ENCODE peak calls at places on chromosomes 11 and 22, in six cellular contexts. A, F, O, M, E and W are unnamed samples.

GRCh38 chr11:73950869-73951710 is at the start of gene DNAJB13:
- DNase-seq in A (peak; percentile 72), F (peak; percentile 45), O (peak; percentile 70), M (peak; percentile 85), E (peak; percentile 63), W (peak; percentile 88)

GRCh38 chr11:88431675-88432341 is 94.3 kb upstream of the CTSC start:
- DNase-seq in A (peak; percentile 3), F (peak; percentile 14), O (peak; percentile 69), M (no peak), E (no peak), W (no peak)

GRCh38 chr11:58286249-58286648 is 18.2 kb upstream of the OR10W1 start:
- DNase-seq in A (peak; percentile 3), F (no peak), O (peak; percentile 66), M (peak; percentile 59), E (peak; percentile 77), W (peak; percentile 68)

GRCh38 chr22:21102659-21103267 is 57.0 kb downstream of the LRRC74B start:
- DNase-seq in A (peak; percentile 88), F (peak; percentile 51), O (peak; percentile 59), M (peak; percentile 90), E (peak; percentile 77), W (peak; percentile 96)

GRCh38 chr11:45455536-45455935 is 169.4 kb upstream of the SYT13 start:
- DNase-seq in A (no peak), F (no peak), O (no peak), M (no peak), E (peak; percentile 35), W (no peak)

GRCh38 chr11:33658195-33658900 is 42.3 kb downstream of the C11orf91 start:
- DNase-seq in A (no peak), F (no peak), O (no peak), M (no peak), E (no peak), W (peak; percentile 24)

GRCh38 chr22:29272624-29273023 is 4.6 kb downstream of the EWSR1 start:
- DNase-seq in A (no peak), F (no peak), O (no peak), M (no peak), E (no peak), W (no peak)

GRCh38 chr11:95715777-95716241 is 73.8 kb downstream of the FAM76B start:
- DNase-seq in A (no peak), F (no peak), O (peak; percentile 46), M (no peak), E (peak; percentile 61), W (peak; percentile 9)

GRCh38 chr22:48874956-48875355 is 952.7 kb downstream of the BRD1 start:
- DNase-seq in A (no peak), F (no peak), O (no peak), M (no peak), E (no peak), W (no peak)

GRCh38 chr11:57303990-57304579 is 20.7 kb downstream of the TNKS1BP1 start:
- DNase-seq in A (peak; percentile 36), F (peak; percentile 29), O (peak; percentile 87), M (no peak), E (peak; percentile 80), W (no peak)

GRCh38 chr22:30457964-30458363 is 13.9 kb downstream of the SEC14L3 start:
- DNase-seq in A (no peak), F (no peak), O (peak; percentile 8), M (no peak), E (peak; percentile 80), W (no peak)

GRCh38 chr11:101458161-101458560 is 125.6 kb downstream of the TRPC6 start:
- DNase-seq in A (no peak), F (no peak), O (peak; percentile 71), M (no peak), E (peak; percentile 81), W (no peak)

GRCh38 chr22:24992946-24993345 is 40.4 kb downstream of the KIAA1671 start:
- DNase-seq in A (no peak), F (no peak), O (no peak), M (no peak), E (no peak), W (no peak)

GRCh38 chr11:61417670-61418069 is 12.1 kb downstream of the CPSF7 start:
- DNase-seq in A (no peak), F (no peak), O (no peak), M (no peak), E (peak; percentile 68), W (no peak)

GRCh38 chr22:27329471-27329870 is 472.1 kb downstream of the MN1 start:
- DNase-seq in A (no peak), F (no peak), O (no peak), M (peak; percentile 68), E (no peak), W (peak; percentile 82)

GRCh38 chr11:66639066-66639813 is 737 bp downstream of the RBM4 start:
- DNase-seq in A (no peak), F (no peak), O (peak; percentile 41), M (no peak), E (peak; percentile 80), W (peak; percentile 35)

GRCh38 chr11:3008746-3009336 is 16.7 kb upstream of the NAP1L4 start:
- DNase-seq in A (no peak), F (no peak), O (no peak), M (no peak), E (no peak), W (no peak)

GRCh38 chr11:16572946-16573345 is 165.5 kb upstream of the C11orf58 start:
- DNase-seq in A (no peak), F (no peak), O (no peak), M (no peak), E (no peak), W (no peak)

GRCh38 chr11:107752954-107753822 is 41.3 kb upstream of the SLN start:
- DNase-seq in A (no peak), F (no peak), O (no peak), M (no peak), E (peak; percentile 38), W (no peak)

GRCh38 chr11:103633037-103633788 is 403.2 kb upstream of the DDI1 start:
- DNase-seq in A (no peak), F (no peak), O (no peak), M (no peak), E (peak; percentile 56), W (peak; percentile 64)

DNA sequence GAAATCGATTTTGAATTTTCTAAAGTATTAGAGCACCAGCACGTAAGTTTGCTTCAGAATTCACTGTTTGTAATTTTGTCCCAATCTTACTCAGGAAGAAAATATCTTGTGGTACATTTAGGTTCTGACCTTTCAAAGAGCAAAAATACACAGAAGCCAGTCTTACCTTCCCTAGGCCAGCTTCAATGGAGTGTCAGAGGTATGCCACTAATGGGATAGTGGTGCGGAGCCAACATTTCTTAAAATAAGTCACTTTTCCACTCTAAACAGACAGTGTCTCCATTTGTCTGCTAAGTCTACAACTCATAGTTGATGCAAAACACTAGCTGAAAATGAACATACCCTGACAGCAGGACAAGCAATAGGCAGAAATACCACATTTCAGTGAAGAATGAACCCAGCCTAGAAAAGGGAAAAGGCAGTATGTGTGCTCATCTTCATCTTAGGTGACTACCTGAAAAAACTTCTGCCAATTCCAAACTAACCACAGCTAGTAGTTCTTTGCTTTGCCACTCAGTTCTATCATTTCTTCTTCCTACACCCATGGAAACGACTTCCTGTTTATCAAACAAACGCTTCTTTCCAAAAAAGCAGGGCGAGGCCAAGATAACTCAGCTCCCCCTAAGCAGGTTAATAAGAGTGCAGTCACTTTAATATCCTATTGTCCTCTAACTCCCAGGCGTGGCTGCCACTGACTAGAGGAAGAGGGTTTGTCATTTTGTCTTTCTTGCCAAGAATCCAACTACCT is 94.0 kb upstream of the APOA1 start:
- DNase-seq in A (no peak), F (peak; percentile 32), O (peak; percentile 94), M (no peak), E (peak; percentile 46), W (peak; percentile 39)
- H3F3A ChIP-seq in A (no peaks in the 10 kb centered on the region), F (no peaks in the 10 kb centered on the region), O (peaks cover 8% of the 10 kb centered on the region), M (peaks cover 2% of the 10 kb centered on the region), E (no peaks in the 10 kb centered on the region), W (no peaks in the 10 kb centered on the region)

DNA sequence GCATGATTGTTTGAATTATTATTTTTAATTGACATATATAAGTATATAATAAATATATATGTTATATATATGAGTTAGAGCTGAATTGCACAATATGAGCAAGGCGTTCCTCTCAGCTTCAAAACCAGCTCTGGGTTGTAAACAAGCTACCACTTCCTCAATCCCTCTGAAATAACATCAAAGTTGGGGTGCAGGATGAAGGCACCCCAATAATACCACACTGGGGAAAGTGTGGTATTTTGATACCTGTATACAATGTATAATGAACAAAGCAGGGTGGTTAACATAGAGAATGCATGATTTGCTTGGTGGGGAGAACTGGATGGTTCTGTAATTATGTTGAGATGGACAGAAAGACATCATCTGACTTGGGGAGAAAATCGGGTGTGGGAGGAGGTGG is 1.7 kb upstream of the SORL1 start:
- DNase-seq in A (no peak), F (no peak), O (no peak), M (no peak), E (no peak), W (no peak)
- H3F3A ChIP-seq in A (no peaks in the 10 kb centered on the region), F (no peaks in the 10 kb centered on the region), O (no peaks in the 10 kb centered on the region), M (peaks cover 12% of the 10 kb centered on the region), E (no peaks in the 10 kb centered on the region), W (peaks cover 10% of the 10 kb centered on the region)

GRCh38 chr11:49208006-49208721 is at the start of gene FOLH1:
- DNase-seq in A (peak; percentile 15), F (no peak), O (peak; percentile 2), M (no peak), E (peak; percentile 24), W (peak; percentile 74)
- H3F3A ChIP-seq in A (no peaks in the 10 kb centered on the region), F (no peaks in the 10 kb centered on the region), O (no peaks in the 10 kb centered on the region), M (no peaks in the 10 kb centered on the region), E (no peaks in the 10 kb centered on the region), W (no peaks in the 10 kb centered on the region)

GRCh38 chr11:119014209-119014924 is 3.8 kb downstream of the RPS25 start:
- DNase-seq in A (no peak), F (no peak), O (no peak), M (no peak), E (no peak), W (no peak)
- H3F3A ChIP-seq in A (peaks cover 48% of the 10 kb centered on the region), F (peaks cover 96% of the 10 kb centered on the region), O (peaks cover 30% of the 10 kb centered on the region), M (peaks cover 80% of the 10 kb centered on the region), E (peaks cover 66% of the 10 kb centered on the region), W (peaks cover 60% of the 10 kb centered on the region)

DNA sequence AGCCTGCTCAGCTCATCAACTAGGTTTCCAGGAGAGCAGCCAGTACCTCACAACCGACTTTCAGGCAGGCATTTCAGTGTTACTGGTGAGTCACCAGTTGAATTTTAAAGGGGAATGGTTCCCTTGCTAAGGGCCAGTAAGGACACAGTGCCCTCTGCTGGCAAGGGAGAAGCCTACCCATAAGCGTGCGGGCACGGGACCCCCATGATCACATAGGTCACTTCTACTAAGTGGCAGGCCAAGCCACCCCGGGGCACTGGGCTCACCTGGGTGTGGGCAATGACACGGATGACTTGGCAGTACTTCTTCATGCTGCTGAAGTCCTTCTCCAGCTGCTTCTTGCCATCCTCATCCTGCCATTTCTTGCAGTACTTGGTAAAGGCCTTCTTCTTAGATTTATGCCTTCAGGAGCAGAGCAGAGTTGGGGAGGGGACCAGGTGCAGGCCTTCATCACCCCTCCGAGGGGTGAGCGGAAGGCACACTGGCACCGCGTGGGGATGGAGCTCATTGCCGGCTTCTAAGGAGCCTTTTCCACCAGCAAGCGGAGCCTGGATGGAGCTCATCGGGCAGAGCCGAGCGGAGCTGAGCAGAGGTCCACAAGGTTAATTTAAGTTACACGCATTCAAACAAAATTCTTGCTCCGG is 2.9 kb downstream of the RPL3 start:
- DNase-seq in A (peak; percentile 57), F (peak; percentile 91), O (peak; percentile 86), M (peak; percentile 88), E (peak; percentile 95), W (peak; percentile 81)
- H3F3A ChIP-seq in A (peaks cover 34% of the 10 kb centered on the region), F (peaks cover 95% of the 10 kb centered on the region), O (peaks cover 30% of the 10 kb centered on the region), M (peaks cover 91% of the 10 kb centered on the region), E (peaks cover 89% of the 10 kb centered on the region), W (peaks cover 81% of the 10 kb centered on the region)

GRCh38 chr11:82898242-82898641 is 2.0 kb downstream of the PRCP start:
- DNase-seq in A (no peak), F (no peak), O (no peak), M (no peak), E (no peak), W (no peak)
- H3F3A ChIP-seq in A (no peaks in the 10 kb centered on the region), F (peaks cover 3% of the 10 kb centered on the region), O (no peaks in the 10 kb centered on the region), M (peaks cover 13% of the 10 kb centered on the region), E (no peaks in the 10 kb centered on the region), W (no peaks in the 10 kb centered on the region)